ENCODE peak calls at places on chromosomes 5 and 9, in seven cellular contexts. J is AG09319; U is activated T-cell treated with anti-CD3 and anti-CD28 coated beads, Interleukin-2, amount 50 U/mL, for 4 hours; W is C1 segment of cervical spinal cord; T is ELR; M is NAMALWA; C is K562. O is an unnamed sample.

GRCh38 chr9:134356496-134357470 is 30.5 kb downstream of the RXRA start:
- DNase-seq in J (no peak), U (no peak), W (no peak), T (no peak), M (no peak), C (peak), O (no peak)

GRCh38 chr5:14144586-14145355 is 1.6 kb downstream of the TRIO start:
- DNase-seq in J (no peak), U (peak), W (peak), T (peak), M (peak), C (peak), O (peak)

GRCh38 chr5:172714491-172715420 is 56.2 kb downstream of the DUSP1 start:
- DNase-seq in J (no peak), U (peak), W (peak), T (peak), M (peak), C (peak), O (peak)

GRCh38 chr5:179375966-179376365 is 30.7 kb upstream of the ADAMTS2 start:
- DNase-seq in J (no peak), U (no peak), W (no peak), T (no peak), M (no peak), C (no peak), O (no peak)

GRCh38 chr5:2163940-2164490 is 281.3 kb upstream of the IRX4 start:
- DNase-seq in J (no peak), U (no peak), W (no peak), T (no peak), M (no peak), C (no peak), O (no peak)

GRCh38 chr5:87900419-87900818 is 368.2 kb downstream of the TMEM161B start:
- DNase-seq in J (no peak), U (no peak), W (no peak), T (no peak), M (no peak), C (no peak), O (no peak)

GRCh38 chr5:175088963-175089362 is 355.0 kb downstream of the DRD1 start:
- DNase-seq in J (no peak), U (no peak), W (no peak), T (no peak), M (no peak), C (no peak), O (no peak)

GRCh38 chr5:41869150-41869738 is 981 bp downstream of the OXCT1 start:
- DNase-seq in J (no peak), U (no peak), W (no peak), T (peak), M (no peak), C (peak), O (peak)

O was measured in activated gamma-delta T cell treated with Interleukin-2 at 50 U/mL for 16 hours.